ENCODE peak calls at places on chromosomes 4 and X, in five cellular contexts. O is NB4, K is GM12865, J is IMR-90, F is brain microvascular endothelial cell. U is an unnamed sample.

GRCh38 chrX:134849390-134849789 is 141.4 kb upstream of the SMIM10 start:
- DNase-seq in O (no peak), K (no peak), J (peak), F (peak), U (no peak)

GRCh38 chr4:35465096-35465495 is 779.2 kb downstream of the ARAP2 start:
- DNase-seq in O (no peak), K (no peak), J (no peak), F (no peak), U (no peak)

GRCh38 chr4:52755409-52755808 is 4.2 kb upstream of the ERVMER34-1 start:
- DNase-seq in O (no peak), K (no peak), J (no peak), F (no peak), U (no peak)

GRCh38 chr4:181796502-181796901 is 446.7 kb upstream of the TENM3 start:
- DNase-seq in O (peak), K (no peak), J (peak), F (peak), U (no peak)

GRCh38 chr4:183392377-183392776 is 52.1 kb upstream of the CDKN2AIP start:
- DNase-seq in O (peak), K (no peak), J (no peak), F (no peak), U (no peak)

GRCh38 chr4:3701271-3702083 is 64.7 kb upstream of the ADRA2C start:
- DNase-seq in O (no peak), K (no peak), J (no peak), F (no peak), U (no peak)

GRCh38 chr4:55444822-55445221 is 49.1 kb downstream of the TMEM165 start:
- DNase-seq in O (peak), K (peak), J (peak), F (peak), U (no peak)

GRCh38 chr4:72935462-72935861 is 134.1 kb downstream of the COX18 start:
- DNase-seq in O (no peak), K (peak), J (no peak), F (no peak), U (no peak)

DNA sequence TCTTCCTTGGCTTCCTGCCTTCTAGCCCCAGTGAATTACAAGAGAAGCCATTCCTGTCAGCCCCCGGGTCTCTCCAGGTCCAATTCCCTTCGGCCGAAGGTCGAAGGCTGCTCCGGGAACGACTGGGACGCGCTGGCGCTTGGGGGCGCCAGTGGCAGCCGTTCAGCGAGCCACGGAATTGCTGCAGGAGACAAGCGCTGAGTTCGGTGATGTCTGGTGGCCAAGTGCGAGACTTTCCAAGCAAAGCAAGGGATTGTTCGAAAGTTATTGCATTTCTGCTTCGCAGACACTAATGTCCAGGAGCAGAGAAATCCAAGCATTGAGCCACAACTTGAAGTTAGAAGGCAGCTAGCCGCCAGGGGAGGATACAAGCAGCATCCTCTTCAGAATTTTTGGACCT is 1.1 kb upstream of the DKK2 start:
- DNase-seq in O (no peak), K (no peak), J (peak), F (peak), U (no peak)
- TF ChIP-seq CTCF in O (no peak), K (peak), J (peak), F (peak), U (peak)

GRCh38 chr4:48139688-48140087 is 5.6 kb upstream of the TXK start:
- DNase-seq in O (peak), K (no peak), J (peak), F (no peak), U (no peak)
- H3K4me3 ChIP-seq in O (no peak), K (no peak), J (no peak), F (no peak), U (no peak)

GRCh38 chrX:9558615-9559014 is 93.8 kb downstream of the TBL1X start:
- DNase-seq in O (peak), K (no peak), J (peak), F (no peak), U (no peak)

GRCh38 chrX:9560219-9560618 is 95.4 kb downstream of the TBL1X start:
- DNase-seq in O (no peak), K (no peak), J (no peak), F (no peak), U (no peak)

GRCh38 chrX:9562851-9563250 is 98.0 kb downstream of the TBL1X start:
- DNase-seq in O (no peak), K (no peak), J (peak), F (peak), U (peak)

GRCh38 chrX:9557508-9557907 is 92.7 kb downstream of the TBL1X start:
- DNase-seq in O (no peak), K (no peak), J (no peak), F (no peak), U (no peak)

GRCh38 chrX:9561199-9561598 is 96.3 kb downstream of the TBL1X start:
- DNase-seq in O (no peak), K (no peak), J (no peak), F (no peak), U (no peak)
- TF ChIP-seq CTCF in O (no peak), K (no peak), J (no peak), F (no peak), U (no peak)

DNA sequence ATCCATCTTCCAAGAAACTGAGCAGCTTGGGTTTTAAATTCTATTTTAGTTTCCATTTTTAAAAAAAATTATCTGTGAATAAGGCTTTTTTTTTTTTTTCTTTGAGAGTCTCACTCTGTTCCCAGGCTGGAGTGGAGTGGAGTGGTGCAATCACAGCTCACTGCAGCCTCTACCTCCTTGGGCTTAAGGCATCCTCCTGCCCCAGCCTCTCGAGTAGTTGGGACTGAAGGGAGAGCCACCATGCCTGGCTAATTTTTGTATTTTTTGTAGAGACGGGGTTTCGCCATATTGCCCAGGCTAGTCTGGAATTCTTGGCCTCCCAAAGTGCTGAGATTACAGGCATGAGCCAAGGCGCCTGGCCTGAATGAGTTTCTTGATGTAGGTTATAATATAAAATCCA is 1.4 kb downstream of the ENOPH1 start:
- DNase-seq in O (no peak), K (no peak), J (no peak), F (no peak), U (no peak)
- H3K4me3 ChIP-seq in O (peak), K (peak), J (no peak), F (no peak), U (no peak)

DNA sequence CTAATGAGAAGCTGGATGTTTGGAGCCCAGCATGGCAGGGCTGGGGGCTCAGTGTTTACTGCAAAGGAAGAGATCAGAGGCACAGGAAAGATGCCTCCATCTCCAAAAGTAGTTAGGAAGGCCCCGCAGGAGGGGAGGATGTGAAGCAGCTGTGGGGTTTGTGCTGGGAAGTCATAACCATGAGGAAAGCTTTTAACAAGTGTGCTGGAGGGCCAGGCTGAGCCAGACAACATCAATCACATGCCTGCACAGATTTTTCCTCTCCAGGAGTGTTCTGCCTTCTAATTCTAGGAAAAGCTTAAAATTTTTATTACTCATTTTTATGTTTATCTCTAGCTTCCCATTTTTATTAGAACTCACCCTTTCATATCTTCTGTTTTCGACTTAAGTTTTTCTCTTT is 65.4 kb downstream of the GPR82 start:
- DNase-seq in O (no peak), K (no peak), J (no peak), F (no peak), U (no peak)
- TF ChIP-seq CTCF in O (no peak), K (no peak), J (no peak), F (no peak), U (no peak)

GRCh38 chrX:38935561-38935960 is 134.3 kb downstream of the MID1IP1 start:
- DNase-seq in O (no peak), K (peak), J (no peak), F (no peak), U (no peak)
- H3K4me3 ChIP-seq in O (no peak), K (no peak), J (no peak), F (no peak), U (no peak)

GRCh38 chrX:23838953-23839352 is 56.0 kb downstream of the SAT1 start:
- DNase-seq in O (peak), K (no peak), J (no peak), F (no peak), U (no peak)

GRCh38 chrX:23845316-23845932 is 62.3 kb downstream of the APOO start:
- DNase-seq in O (peak), K (no peak), J (no peak), F (no peak), U (no peak)

GRCh38 chrX:23841847-23842522 is 59.0 kb downstream of the SAT1 start:
- DNase-seq in O (no peak), K (no peak), J (no peak), F (no peak), U (no peak)

GRCh38 chrX:23844502-23845138 is 61.6 kb downstream of the SAT1 start:
- DNase-seq in O (peak), K (no peak), J (peak), F (peak), U (no peak)

DNA sequence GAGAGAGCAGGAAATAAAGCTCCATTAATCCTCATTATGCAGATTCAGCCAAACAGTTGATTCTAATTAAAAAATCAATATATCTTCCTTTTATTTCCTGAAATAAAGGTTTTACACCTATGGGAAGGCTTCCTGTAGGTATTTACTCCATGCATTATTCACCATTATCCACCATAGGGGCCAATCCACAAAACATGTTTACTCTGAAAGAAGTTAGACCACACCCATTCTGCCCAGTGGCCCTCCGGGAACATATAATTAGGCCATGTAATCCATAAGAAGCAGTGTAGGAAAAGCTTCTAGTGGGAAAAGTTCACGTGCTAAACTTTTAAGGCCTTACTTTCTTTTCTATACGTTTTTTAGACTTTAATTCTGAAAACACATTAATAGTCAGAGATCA is 57.7 kb downstream of the SAT1 start:
- DNase-seq in O (no peak), K (no peak), J (no peak), F (no peak), U (no peak)
- TF ChIP-seq CTCF in O (no peak), K (no peak), J (no peak), F (no peak), U (no peak)

DNA sequence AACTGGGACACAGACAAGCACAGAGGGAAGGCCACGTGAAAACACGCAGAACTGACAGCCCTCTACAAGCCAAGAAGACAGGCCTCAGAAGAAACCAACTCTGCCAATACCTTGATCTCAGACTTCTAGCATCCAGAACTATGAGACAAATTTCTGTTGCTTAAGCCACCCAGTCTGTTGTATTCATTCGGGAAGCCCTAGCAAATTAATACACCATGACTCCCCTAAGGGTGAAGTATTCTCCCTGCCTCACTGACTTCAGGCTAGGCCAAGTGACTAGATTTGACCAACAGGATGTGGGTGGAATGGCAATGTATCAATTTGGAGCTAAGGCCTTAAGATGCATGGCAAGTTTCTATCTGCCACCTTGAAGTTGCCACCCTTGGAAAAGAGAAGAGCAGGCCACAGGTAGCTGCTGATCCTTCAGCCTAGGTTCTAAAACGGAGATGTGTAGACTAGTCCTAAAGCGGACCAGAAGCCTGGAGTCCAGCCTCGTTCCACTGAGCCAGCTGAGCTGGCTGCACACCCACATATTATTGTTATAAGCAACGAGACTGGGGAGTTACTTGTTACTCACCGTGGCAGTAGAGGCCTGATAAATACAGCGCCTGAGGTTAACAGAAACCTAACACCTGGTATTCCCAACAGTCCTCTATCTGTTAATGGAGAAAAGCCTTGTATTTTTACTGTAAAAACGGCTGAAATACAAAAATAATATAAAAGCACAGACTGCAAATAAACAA is 16.5 kb downstream of the SCARB2 start:
- DNase-seq in O (no peak), K (peak), J (peak), F (peak), U (no peak)
- H3K4me3 ChIP-seq in O (no peak), K (no peak), J (no peak), F (no peak), U (no peak)